ENCODE peak calls at places on chromosomes 13 and 19, in ten cellular contexts. One of them, this sample, is unnamed.

GRCh38 chr13:38821753-38822551 is 135.1 kb downstream of the FREM2 start:
- DNase-seq in gastrocnemius medialis: no peak
- DNase-seq in psoas muscle: no peak
- DNase-seq in cardiac muscle cell: no peak
- DNase-seq in heart right ventricle: no peak
- DNase-seq in IMR-90: no peak
- DNase-seq in left lung: no peak
- DNase-seq in suprapubic skin: no peak
- DNase-seq in body of pancreas: no peak
- DNase-seq in GM23338: no peak
- DNase-seq in this sample: no peak

GRCh38 chr13:109779074-109779473 is 7.3 kb downstream of the IRS2 start:
- DNase-seq in gastrocnemius medialis: no peak
- DNase-seq in psoas muscle: no peak
- DNase-seq in cardiac muscle cell: no peak
- DNase-seq in heart right ventricle: no peak
- DNase-seq in IMR-90: no peak
- DNase-seq in left lung: no peak
- DNase-seq in suprapubic skin: no peak
- DNase-seq in body of pancreas: no peak
- DNase-seq in GM23338: no peak
- DNase-seq in this sample: no peak

GRCh38 chr13:94329754-94330551 is 149.5 kb downstream of the DCT start:
- DNase-seq in gastrocnemius medialis: no peak
- DNase-seq in psoas muscle: no peak
- DNase-seq in cardiac muscle cell: no peak
- DNase-seq in heart right ventricle: no peak
- DNase-seq in IMR-90: peak; percentile 95
- DNase-seq in left lung: no peak
- DNase-seq in suprapubic skin: no peak
- DNase-seq in body of pancreas: no peak
- DNase-seq in GM23338: no peak
- DNase-seq in this sample: no peak

GRCh38 chr19:42214810-42215209 is 2.7 kb downstream of the DEDD2 start:
- DNase-seq in gastrocnemius medialis: no peak
- DNase-seq in psoas muscle: no peak
- DNase-seq in cardiac muscle cell: no peak
- DNase-seq in heart right ventricle: no peak
- DNase-seq in IMR-90: no peak
- DNase-seq in left lung: peak; percentile 39
- DNase-seq in suprapubic skin: no peak
- DNase-seq in body of pancreas: no peak
- DNase-seq in GM23338: no peak
- DNase-seq in this sample: no peak

GRCh38 chr13:65260938-65261880 is 1968.9 kb downstream of the PCDH9 start:
- DNase-seq in gastrocnemius medialis: no peak
- DNase-seq in psoas muscle: no peak
- DNase-seq in cardiac muscle cell: no peak
- DNase-seq in heart right ventricle: no peak
- DNase-seq in IMR-90: no peak
- DNase-seq in left lung: no peak
- DNase-seq in suprapubic skin: no peak
- DNase-seq in body of pancreas: no peak
- DNase-seq in GM23338: no peak
- DNase-seq in this sample: no peak

GRCh38 chr19:18814063-18814462 is 17.7 kb upstream of the UPF1 start:
- DNase-seq in gastrocnemius medialis: no peak
- DNase-seq in psoas muscle: peak; percentile 56
- DNase-seq in cardiac muscle cell: no peak
- DNase-seq in heart right ventricle: no peak
- DNase-seq in IMR-90: no peak
- DNase-seq in left lung: no peak
- DNase-seq in suprapubic skin: no peak
- DNase-seq in body of pancreas: no peak
- DNase-seq in GM23338: no peak
- DNase-seq in this sample: no peak

GRCh38 chr19:44232867-44233266 is 20.5 kb downstream of the ZNF227 start:
- DNase-seq in gastrocnemius medialis: no peak
- DNase-seq in psoas muscle: no peak
- DNase-seq in cardiac muscle cell: no peak
- DNase-seq in heart right ventricle: no peak
- DNase-seq in IMR-90: no peak
- DNase-seq in left lung: no peak
- DNase-seq in suprapubic skin: no peak
- DNase-seq in body of pancreas: no peak
- DNase-seq in GM23338: no peak
- DNase-seq in this sample: no peak

GRCh38 chr13:111360452-111360851 is 40.0 kb downstream of the TEX29 start:
- DNase-seq in gastrocnemius medialis: no peak
- DNase-seq in psoas muscle: no peak
- DNase-seq in cardiac muscle cell: no peak
- DNase-seq in heart right ventricle: no peak
- DNase-seq in IMR-90: no peak
- DNase-seq in left lung: no peak
- DNase-seq in suprapubic skin: no peak
- DNase-seq in body of pancreas: no peak
- DNase-seq in GM23338: no peak
- DNase-seq in this sample: no peak

GRCh38 chr13:110466261-110466660 is 95.3 kb downstream of the RAB20 start:
- DNase-seq in gastrocnemius medialis: no peak
- DNase-seq in psoas muscle: no peak
- DNase-seq in cardiac muscle cell: no peak
- DNase-seq in heart right ventricle: no peak
- DNase-seq in IMR-90: no peak
- DNase-seq in left lung: no peak
- DNase-seq in suprapubic skin: no peak
- DNase-seq in body of pancreas: no peak
- DNase-seq in GM23338: no peak
- DNase-seq in this sample: no peak

GRCh38 chr13:32504876-32505275 is 33.7 kb downstream of the N4BP2L2 start:
- DNase-seq in gastrocnemius medialis: no peak
- DNase-seq in psoas muscle: no peak
- DNase-seq in cardiac muscle cell: no peak
- DNase-seq in heart right ventricle: no peak
- DNase-seq in IMR-90: no peak
- DNase-seq in left lung: no peak
- DNase-seq in suprapubic skin: no peak
- DNase-seq in body of pancreas: no peak
- DNase-seq in GM23338: no peak
- DNase-seq in this sample: no peak

GRCh38 chr13:30774214-30774730 is 38.9 kb downstream of the ALOX5AP start:
- DNase-seq in gastrocnemius medialis: no peak
- DNase-seq in psoas muscle: no peak
- DNase-seq in cardiac muscle cell: no peak
- DNase-seq in heart right ventricle: no peak
- DNase-seq in IMR-90: no peak
- DNase-seq in left lung: no peak
- DNase-seq in suprapubic skin: no peak
- DNase-seq in body of pancreas: no peak
- DNase-seq in GM23338: no peak
- DNase-seq in this sample: no peak

GRCh38 chr13:82571653-82572052 is 1310.6 kb downstream of the SLITRK1 start:
- DNase-seq in gastrocnemius medialis: no peak
- DNase-seq in psoas muscle: no peak
- DNase-seq in cardiac muscle cell: no peak
- DNase-seq in heart right ventricle: no peak
- DNase-seq in IMR-90: no peak
- DNase-seq in left lung: no peak
- DNase-seq in suprapubic skin: no peak
- DNase-seq in body of pancreas: no peak
- DNase-seq in GM23338: no peak
- DNase-seq in this sample: no peak

GRCh38 chr13:72891423-72891822 is 109.5 kb downstream of the PIBF1 start:
- DNase-seq in gastrocnemius medialis: no peak
- DNase-seq in psoas muscle: no peak
- DNase-seq in cardiac muscle cell: no peak
- DNase-seq in heart right ventricle: no peak
- DNase-seq in IMR-90: no peak
- DNase-seq in left lung: no peak
- DNase-seq in suprapubic skin: no peak
- DNase-seq in body of pancreas: no peak
- DNase-seq in GM23338: no peak
- DNase-seq in this sample: no peak

GRCh38 chr13:59408738-59409137 is 755.0 kb downstream of the DIAPH3 start:
- DNase-seq in gastrocnemius medialis: no peak
- DNase-seq in psoas muscle: no peak
- DNase-seq in cardiac muscle cell: no peak
- DNase-seq in heart right ventricle: no peak
- DNase-seq in IMR-90: no peak
- DNase-seq in left lung: no peak
- DNase-seq in suprapubic skin: no peak
- DNase-seq in body of pancreas: peak; percentile 55
- DNase-seq in GM23338: no peak
- DNase-seq in this sample: no peak

GRCh38 chr13:34162545-34162936 is 344.6 kb downstream of the RFC3 start:
- DNase-seq in gastrocnemius medialis: no peak
- DNase-seq in psoas muscle: no peak
- DNase-seq in cardiac muscle cell: no peak
- DNase-seq in heart right ventricle: no peak
- DNase-seq in IMR-90: peak; percentile 34
- DNase-seq in left lung: no peak
- DNase-seq in suprapubic skin: no peak
- DNase-seq in body of pancreas: no peak
- DNase-seq in GM23338: no peak
- DNase-seq in this sample: no peak

GRCh38 chr19:55616395-55616875 is 7.9 kb downstream of the ZNF784 start:
- DNase-seq in gastrocnemius medialis: no peak
- DNase-seq in psoas muscle: no peak
- DNase-seq in cardiac muscle cell: no peak
- DNase-seq in heart right ventricle: no peak
- DNase-seq in IMR-90: no peak
- DNase-seq in left lung: no peak
- DNase-seq in suprapubic skin: no peak
- DNase-seq in body of pancreas: no peak
- DNase-seq in GM23338: peak; percentile 12
- DNase-seq in this sample: no peak

GRCh38 chr19:55617426-55617825 is 6.9 kb downstream of the ZNF784 start:
- DNase-seq in gastrocnemius medialis: no peak
- DNase-seq in psoas muscle: no peak
- DNase-seq in cardiac muscle cell: no peak
- DNase-seq in heart right ventricle: no peak
- DNase-seq in IMR-90: no peak
- DNase-seq in left lung: no peak
- DNase-seq in suprapubic skin: no peak
- DNase-seq in body of pancreas: no peak
- DNase-seq in GM23338: peak; percentile 1
- DNase-seq in this sample: no peak

GRCh38 chr19:55620410-55620809 is 4.0 kb downstream of the ZNF784 start:
- DNase-seq in gastrocnemius medialis: no peak
- DNase-seq in psoas muscle: no peak
- DNase-seq in cardiac muscle cell: no peak
- DNase-seq in heart right ventricle: no peak
- DNase-seq in IMR-90: peak; percentile 21
- DNase-seq in left lung: peak; percentile 28
- DNase-seq in suprapubic skin: no peak
- DNase-seq in body of pancreas: no peak
- DNase-seq in GM23338: no peak
- DNase-seq in this sample: no peak

GRCh38 chr19:55619264-55619663 is 5.1 kb downstream of the ZNF784 start:
- DNase-seq in gastrocnemius medialis: no peak
- DNase-seq in psoas muscle: no peak
- DNase-seq in cardiac muscle cell: no peak
- DNase-seq in heart right ventricle: no peak
- DNase-seq in IMR-90: peak; percentile 61
- DNase-seq in left lung: no peak
- DNase-seq in suprapubic skin: no peak
- DNase-seq in body of pancreas: no peak
- DNase-seq in GM23338: no peak
- DNase-seq in this sample: no peak

GRCh38 chr19:55618426-55618825 is 5.9 kb downstream of the ZNF784 start:
- DNase-seq in gastrocnemius medialis: no peak
- DNase-seq in psoas muscle: no peak
- DNase-seq in cardiac muscle cell: no peak
- DNase-seq in heart right ventricle: no peak
- DNase-seq in IMR-90: no peak
- DNase-seq in left lung: no peak
- DNase-seq in suprapubic skin: no peak
- DNase-seq in body of pancreas: no peak
- DNase-seq in GM23338: peak; percentile 0
- DNase-seq in this sample: no peak
- H3K36me3 ChIP-seq in gastrocnemius medialis: no peaks in the 10 kb centered on the region
- H3K36me3 ChIP-seq in psoas muscle: peaks cover 51% of the 10 kb centered on the region
- H3K36me3 ChIP-seq in cardiac muscle cell: peaks cover 22% of the 10 kb centered on the region
- H3K36me3 ChIP-seq in heart right ventricle: peaks cover 66% of the 10 kb centered on the region
- H3K36me3 ChIP-seq in IMR-90: peaks cover 42% of the 10 kb centered on the region
- H3K36me3 ChIP-seq in left lung: no peaks in the 10 kb centered on the region
- H3K36me3 ChIP-seq in suprapubic skin: peaks cover 59% of the 10 kb centered on the region
- H3K36me3 ChIP-seq in body of pancreas: no peaks in the 10 kb centered on the region
- H3K36me3 ChIP-seq in GM23338: no peaks in the 10 kb centered on the region
- H3K36me3 ChIP-seq in this sample: peaks cover 21% of the 10 kb centered on the region

GRCh38 chr19:49338691-49339363 is 3.6 kb downstream of the CD37 start:
- DNase-seq in gastrocnemius medialis: no peak
- DNase-seq in psoas muscle: peak; percentile 57
- DNase-seq in cardiac muscle cell: peak; percentile 84
- DNase-seq in heart right ventricle: peak; percentile 73
- DNase-seq in IMR-90: no peak
- DNase-seq in left lung: peak; percentile 91
- DNase-seq in suprapubic skin: peak; percentile 92
- DNase-seq in body of pancreas: peak; percentile 97
- DNase-seq in GM23338: peak; percentile 99
- DNase-seq in this sample: peak; percentile 51
- TF ChIP-seq CTCF in gastrocnemius medialis: no peak
- TF ChIP-seq CTCF in psoas muscle: no peak
- TF ChIP-seq CTCF in cardiac muscle cell: no peak
- TF ChIP-seq CTCF in heart right ventricle: no peak
- TF ChIP-seq CTCF in IMR-90: no peak
- TF ChIP-seq CTCF in left lung: no peak
- TF ChIP-seq CTCF in suprapubic skin: no peak
- TF ChIP-seq CTCF in body of pancreas: no peak
- TF ChIP-seq CTCF in GM23338: no peak
- TF ChIP-seq CTCF in this sample: no peak

DNA sequence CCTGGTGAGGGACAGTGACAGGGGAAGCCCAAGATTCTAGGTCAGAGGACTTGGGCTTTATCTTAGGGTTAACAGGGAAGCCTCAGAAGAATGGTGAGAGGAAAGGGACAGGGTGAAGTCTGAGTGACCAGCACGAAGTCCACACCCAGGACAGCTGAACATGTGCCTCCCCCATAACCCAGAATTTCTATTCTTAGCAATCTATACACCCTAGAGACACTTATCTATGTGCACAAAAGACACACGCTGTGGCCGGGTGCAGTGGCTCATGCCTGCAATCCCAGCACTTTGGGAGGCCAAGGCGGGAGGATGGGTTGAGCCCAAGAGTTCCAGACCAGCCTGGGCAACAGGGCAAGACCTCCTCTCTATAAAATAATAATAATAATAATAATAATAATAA is 11.1 kb upstream of the OLFM2 start:
- DNase-seq in gastrocnemius medialis: no peak
- DNase-seq in psoas muscle: no peak
- DNase-seq in cardiac muscle cell: no peak
- DNase-seq in heart right ventricle: no peak
- DNase-seq in IMR-90: no peak
- DNase-seq in left lung: no peak
- DNase-seq in suprapubic skin: no peak
- DNase-seq in body of pancreas: no peak
- DNase-seq in GM23338: no peak
- DNase-seq in this sample: no peak
- H3K27me3 ChIP-seq in gastrocnemius medialis: peaks cover 6% of the 10 kb centered on the region
- H3K27me3 ChIP-seq in psoas muscle: no peaks in the 10 kb centered on the region
- H3K27me3 ChIP-seq in cardiac muscle cell: no peaks in the 10 kb centered on the region
- H3K27me3 ChIP-seq in heart right ventricle: peaks cover 15% of the 10 kb centered on the region
- H3K27me3 ChIP-seq in IMR-90: no peaks in the 10 kb centered on the region
- H3K27me3 ChIP-seq in left lung: peaks cover 9% of the 10 kb centered on the region
- H3K27me3 ChIP-seq in suprapubic skin: no peaks in the 10 kb centered on the region
- H3K27me3 ChIP-seq in body of pancreas: peaks cover 3% of the 10 kb centered on the region
- H3K27me3 ChIP-seq in GM23338: no peaks in the 10 kb centered on the region
- H3K27me3 ChIP-seq in this sample: no peaks in the 10 kb centered on the region

GRCh38 chr13:113322043-113322461 is 25.0 kb downstream of the LAMP1 start:
- DNase-seq in gastrocnemius medialis: no peak
- DNase-seq in psoas muscle: no peak
- DNase-seq in cardiac muscle cell: no peak
- DNase-seq in heart right ventricle: no peak
- DNase-seq in IMR-90: no peak
- DNase-seq in left lung: peak; percentile 69
- DNase-seq in suprapubic skin: no peak
- DNase-seq in body of pancreas: no peak
- DNase-seq in GM23338: no peak
- DNase-seq in this sample: no peak
- H3K36me3 ChIP-seq in gastrocnemius medialis: no peaks in the 10 kb centered on the region
- H3K36me3 ChIP-seq in psoas muscle: peaks cover 81% of the 10 kb centered on the region
- H3K36me3 ChIP-seq in cardiac muscle cell: peaks cover 32% of the 10 kb centered on the region
- H3K36me3 ChIP-seq in heart right ventricle: peaks cover 75% of the 10 kb centered on the region
- H3K36me3 ChIP-seq in IMR-90: peaks cover 52% of the 10 kb centered on the region
- H3K36me3 ChIP-seq in left lung: no peaks in the 10 kb centered on the region
- H3K36me3 ChIP-seq in suprapubic skin: peaks cover 85% of the 10 kb centered on the region
- H3K36me3 ChIP-seq in body of pancreas: peaks cover 15% of the 10 kb centered on the region
- H3K36me3 ChIP-seq in GM23338: peaks cover 21% of the 10 kb centered on the region
- H3K36me3 ChIP-seq in this sample: peaks cover 24% of the 10 kb centered on the region

This sample was measured in GM06990.